ENCODE peak calls at places on chromosomes 7 and 10, in seven cellular contexts. One of them, this sample, is unnamed.

GRCh38 chr7:25149844-25150243 is 24.8 kb upstream of the CYCS start:
- DNase-seq in activated T-helper 1 cell treated with anti-CD3 and anti-CD28 coated beads, Interleukin-12 subunit alpha, Interleukin-12 subunit beta, Interleukin-2, Interleukin-4 antibody, amounts not matched to agents 30 ng/mL and 10 ng/mL and 1 ng/mL, durations not matched to agents 14 hours and 24 hours and 36 hours: no peak
- DNase-seq in GM03348: no peak
- DNase-seq in kidney tubule cell: no peak
- DNase-seq in trophoblast cell: no peak
- DNase-seq in NCI-H187: no peak
- DNase-seq in type B pancreatic cell: no peak
- DNase-seq in this sample: no peak

GRCh38 chr7:141748401-141748800 is 10.2 kb downstream of the SSBP1 start:
- DNase-seq in kidney tubule cell: peak
- DNase-seq in trophoblast cell: peak
- DNase-seq in GM03348: no peak
- DNase-seq in NCI-H187: no peak
- DNase-seq in type B pancreatic cell: no peak
- DNase-seq in activated T-helper 1 cell treated with anti-CD3 and anti-CD28 coated beads, Interleukin-12 subunit alpha, Interleukin-12 subunit beta, Interleukin-2, Interleukin-4 antibody, amounts not matched to agents 30 ng/mL and 10 ng/mL and 1 ng/mL, durations not matched to agents 14 hours and 24 hours and 36 hours: no peak
- DNase-seq in this sample: no peak

GRCh38 chr10:91420868-91421267 is 10.7 kb downstream of the HECTD2 start:
- DNase-seq in kidney tubule cell: peak
- DNase-seq in activated T-helper 1 cell treated with anti-CD3 and anti-CD28 coated beads, Interleukin-12 subunit alpha, Interleukin-12 subunit beta, Interleukin-2, Interleukin-4 antibody, amounts not matched to agents 30 ng/mL and 10 ng/mL and 1 ng/mL, durations not matched to agents 14 hours and 24 hours and 36 hours: no peak
- DNase-seq in type B pancreatic cell: no peak
- DNase-seq in NCI-H187: no peak
- DNase-seq in GM03348: peak
- DNase-seq in trophoblast cell: no peak
- DNase-seq in this sample: no peak

GRCh38 chr7:149683191-149683590 is 90.2 kb downstream of the ZNF467 start:
- DNase-seq in kidney tubule cell: no peak
- DNase-seq in type B pancreatic cell: no peak
- DNase-seq in trophoblast cell: no peak
- DNase-seq in NCI-H187: no peak
- DNase-seq in GM03348: no peak
- DNase-seq in activated T-helper 1 cell treated with anti-CD3 and anti-CD28 coated beads, Interleukin-12 subunit alpha, Interleukin-12 subunit beta, Interleukin-2, Interleukin-4 antibody, amounts not matched to agents 30 ng/mL and 10 ng/mL and 1 ng/mL, durations not matched to agents 14 hours and 24 hours and 36 hours: no peak
- DNase-seq in this sample: no peak

GRCh38 chr7:75531359-75531821 is 39.3 kb downstream of the SPDYE5 start:
- DNase-seq in kidney tubule cell: peak
- DNase-seq in activated T-helper 1 cell treated with anti-CD3 and anti-CD28 coated beads, Interleukin-12 subunit alpha, Interleukin-12 subunit beta, Interleukin-2, Interleukin-4 antibody, amounts not matched to agents 30 ng/mL and 10 ng/mL and 1 ng/mL, durations not matched to agents 14 hours and 24 hours and 36 hours: no peak
- DNase-seq in GM03348: no peak
- DNase-seq in trophoblast cell: peak
- DNase-seq in type B pancreatic cell: peak
- DNase-seq in NCI-H187: no peak
- DNase-seq in this sample: peak

GRCh38 chr7:25726180-25726579 is 425.8 kb upstream of the NFE2L3 start:
- DNase-seq in NCI-H187: peak
- DNase-seq in GM03348: no peak
- DNase-seq in activated T-helper 1 cell treated with anti-CD3 and anti-CD28 coated beads, Interleukin-12 subunit alpha, Interleukin-12 subunit beta, Interleukin-2, Interleukin-4 antibody, amounts not matched to agents 30 ng/mL and 10 ng/mL and 1 ng/mL, durations not matched to agents 14 hours and 24 hours and 36 hours: no peak
- DNase-seq in trophoblast cell: no peak
- DNase-seq in type B pancreatic cell: no peak
- DNase-seq in kidney tubule cell: no peak
- DNase-seq in this sample: no peak

GRCh38 chr10:93680414-93681047 is 21.9 kb downstream of the FRA10AC1 start:
- DNase-seq in type B pancreatic cell: no peak
- DNase-seq in kidney tubule cell: peak
- DNase-seq in trophoblast cell: peak
- DNase-seq in NCI-H187: no peak
- DNase-seq in activated T-helper 1 cell treated with anti-CD3 and anti-CD28 coated beads, Interleukin-12 subunit alpha, Interleukin-12 subunit beta, Interleukin-2, Interleukin-4 antibody, amounts not matched to agents 30 ng/mL and 10 ng/mL and 1 ng/mL, durations not matched to agents 14 hours and 24 hours and 36 hours: no peak
- DNase-seq in GM03348: peak
- DNase-seq in this sample: peak

GRCh38 chr10:27730041-27730440 is 15.6 kb downstream of the MKX start:
- DNase-seq in activated T-helper 1 cell treated with anti-CD3 and anti-CD28 coated beads, Interleukin-12 subunit alpha, Interleukin-12 subunit beta, Interleukin-2, Interleukin-4 antibody, amounts not matched to agents 30 ng/mL and 10 ng/mL and 1 ng/mL, durations not matched to agents 14 hours and 24 hours and 36 hours: no peak
- DNase-seq in NCI-H187: no peak
- DNase-seq in trophoblast cell: no peak
- DNase-seq in kidney tubule cell: no peak
- DNase-seq in GM03348: no peak
- DNase-seq in type B pancreatic cell: no peak
- DNase-seq in this sample: no peak

GRCh38 chr7:141699860-141700259 is 2.1 kb downstream of the DENND11 start:
- DNase-seq in kidney tubule cell: no peak
- DNase-seq in type B pancreatic cell: no peak
- DNase-seq in activated T-helper 1 cell treated with anti-CD3 and anti-CD28 coated beads, Interleukin-12 subunit alpha, Interleukin-12 subunit beta, Interleukin-2, Interleukin-4 antibody, amounts not matched to agents 30 ng/mL and 10 ng/mL and 1 ng/mL, durations not matched to agents 14 hours and 24 hours and 36 hours: no peak
- DNase-seq in trophoblast cell: no peak
- DNase-seq in NCI-H187: no peak
- DNase-seq in GM03348: no peak
- DNase-seq in this sample: no peak

GRCh38 chr10:71218046-71218832 is 5.9 kb downstream of the UNC5B start:
- DNase-seq in type B pancreatic cell: no peak
- DNase-seq in GM03348: no peak
- DNase-seq in activated T-helper 1 cell treated with anti-CD3 and anti-CD28 coated beads, Interleukin-12 subunit alpha, Interleukin-12 subunit beta, Interleukin-2, Interleukin-4 antibody, amounts not matched to agents 30 ng/mL and 10 ng/mL and 1 ng/mL, durations not matched to agents 14 hours and 24 hours and 36 hours: no peak
- DNase-seq in kidney tubule cell: peak
- DNase-seq in NCI-H187: no peak
- DNase-seq in trophoblast cell: no peak
- DNase-seq in this sample: no peak

GRCh38 chr10:70828923-70829322 is 13.2 kb downstream of the SGPL1 start:
- DNase-seq in type B pancreatic cell: no peak
- DNase-seq in trophoblast cell: no peak
- DNase-seq in kidney tubule cell: no peak
- DNase-seq in activated T-helper 1 cell treated with anti-CD3 and anti-CD28 coated beads, Interleukin-12 subunit alpha, Interleukin-12 subunit beta, Interleukin-2, Interleukin-4 antibody, amounts not matched to agents 30 ng/mL and 10 ng/mL and 1 ng/mL, durations not matched to agents 14 hours and 24 hours and 36 hours: no peak
- DNase-seq in NCI-H187: no peak
- DNase-seq in GM03348: no peak
- DNase-seq in this sample: no peak

GRCh38 chr7:150793569-150794238 is 6.5 kb downstream of the TMEM176B start:
- DNase-seq in type B pancreatic cell: no peak
- DNase-seq in GM03348: no peak
- DNase-seq in kidney tubule cell: peak
- DNase-seq in activated T-helper 1 cell treated with anti-CD3 and anti-CD28 coated beads, Interleukin-12 subunit alpha, Interleukin-12 subunit beta, Interleukin-2, Interleukin-4 antibody, amounts not matched to agents 30 ng/mL and 10 ng/mL and 1 ng/mL, durations not matched to agents 14 hours and 24 hours and 36 hours: no peak
- DNase-seq in trophoblast cell: peak
- DNase-seq in NCI-H187: no peak
- DNase-seq in this sample: no peak

GRCh38 chr7:44222074-44222473 is 21.3 kb downstream of the YKT6 start:
- DNase-seq in kidney tubule cell: no peak
- DNase-seq in GM03348: no peak
- DNase-seq in activated T-helper 1 cell treated with anti-CD3 and anti-CD28 coated beads, Interleukin-12 subunit alpha, Interleukin-12 subunit beta, Interleukin-2, Interleukin-4 antibody, amounts not matched to agents 30 ng/mL and 10 ng/mL and 1 ng/mL, durations not matched to agents 14 hours and 24 hours and 36 hours: no peak
- DNase-seq in NCI-H187: no peak
- DNase-seq in trophoblast cell: no peak
- DNase-seq in type B pancreatic cell: no peak
- DNase-seq in this sample: no peak

GRCh38 chr7:28028471-28028870 is 152.1 kb downstream of the JAZF1 start:
- DNase-seq in GM03348: no peak
- DNase-seq in trophoblast cell: no peak
- DNase-seq in type B pancreatic cell: no peak
- DNase-seq in activated T-helper 1 cell treated with anti-CD3 and anti-CD28 coated beads, Interleukin-12 subunit alpha, Interleukin-12 subunit beta, Interleukin-2, Interleukin-4 antibody, amounts not matched to agents 30 ng/mL and 10 ng/mL and 1 ng/mL, durations not matched to agents 14 hours and 24 hours and 36 hours: no peak
- DNase-seq in NCI-H187: no peak
- DNase-seq in kidney tubule cell: no peak
- DNase-seq in this sample: no peak

This sample was measured in hepatocyte.